ENCODE peak calls at places on chromosomes 3 and 15, in six cellular contexts. E is colonic mucosa; T is heart right ventricle; R is psoas muscle; H is right atrium auricular region; Y is CD8-positive, alpha-beta T cell. U is an unnamed sample. For H3K4me1, the result is how much of the 10 kb centered on the place peaks cover.

GRCh38 chr3:36362216-36362615 is 18.1 kb upstream of the STAC start:
- DNase-seq in Y (no peak), T (no peak), H (no peak), E (no peak), R (no peak), U (no peak)

GRCh38 chr15:68430471-68431036 is 1.4 kb downstream of the ITGA11 start:
- DNase-seq in E (peak), R (no peak), H (peak), Y (no peak), T (no peak), U (no peak)

GRCh38 chr3:2099028-2099671 is 484 bp downstream of the CNTN4 start:
- DNase-seq in H (no peak), E (peak), T (no peak), R (peak), Y (no peak), U (no peak)

GRCh38 chr3:113698891-113699465 is 2.5 kb upstream of the USF3 start:
- DNase-seq in T (peak), Y (no peak), H (no peak), E (peak), R (no peak), U (no peak)

GRCh38 chr3:157093096-157093495 is 66.9 kb downstream of the CCNL1 start:
- DNase-seq in R (no peak), T (no peak), E (no peak), Y (no peak), H (no peak), U (no peak)

GRCh38 chr15:82228750-82229149 is 33.8 kb downstream of the EFL1 start:
- DNase-seq in R (no peak), T (no peak), Y (no peak), E (no peak), H (no peak), U (no peak)

GRCh38 chr3:17643691-17644090 is 98.7 kb downstream of the TBC1D5 start:
- DNase-seq in E (no peak), H (no peak), Y (no peak), R (no peak), T (no peak), U (no peak)

GRCh38 chr15:64847016-64847415 is 5.3 kb downstream of the PLEKHO2 start:
- DNase-seq in Y (no peak), E (no peak), R (no peak), T (no peak), H (no peak), U (no peak)

GRCh38 chr3:69460034-69460433 is 74.1 kb upstream of the FRMD4B start:
- DNase-seq in R (no peak), E (no peak), Y (no peak), H (no peak), T (no peak), U (no peak)

GRCh38 chr15:39797407-39797806 is 14.8 kb upstream of the FSIP1 start:
- DNase-seq in Y (no peak), E (no peak), T (no peak), H (no peak), R (no peak), U (no peak)

GRCh38 chr3:3693593-3693992 is 105.6 kb upstream of the LRRN1 start:
- DNase-seq in E (no peak), Y (no peak), T (no peak), R (no peak), H (no peak), U (no peak)

GRCh38 chr3:52890735-52891134 is 6.6 kb downstream of the STIMATE start:
- DNase-seq in Y (no peak), R (no peak), H (no peak), E (no peak), T (no peak), U (no peak)

GRCh38 chr15:95208988-95209387 is 977.6 kb downstream of the MCTP2 start:
- DNase-seq in H (no peak), E (no peak), R (no peak), T (no peak), Y (no peak), U (no peak)

GRCh38 chr3:37935290-37935668 is 55.3 kb upstream of the VILL start:
- DNase-seq in H (no peak), R (no peak), T (no peak), Y (no peak), E (no peak), U (no peak)

GRCh38 chr3:130850044-130850797 is 43.7 kb upstream of the ATP2C1 start:
- DNase-seq in T (no peak), E (no peak), R (no peak), H (no peak), Y (no peak), U (no peak)

GRCh38 chr3:188827593-188827992 is 344.2 kb upstream of the TPRG1 start:
- DNase-seq in Y (no peak), E (no peak), H (no peak), R (no peak), T (no peak), U (no peak)

GRCh38 chr3:9503283-9503682 is 50.3 kb downstream of the LHFPL4 start:
- DNase-seq in R (peak), T (peak), H (peak), E (peak), Y (peak), U (no peak)

GRCh38 chr15:66359740-66360139 is 3.3 kb upstream of the TIPIN start:
- DNase-seq in T (no peak), E (peak), H (no peak), R (no peak), Y (no peak), U (no peak)

GRCh38 chr3:197368821-197369220 is 70.4 kb upstream of the DLG1 start:
- DNase-seq in Y (no peak), T (no peak), H (peak), R (no peak), E (no peak), U (no peak)

GRCh38 chr3:135918600-135918999 is 46.9 kb upstream of the PPP2R3A start:
- DNase-seq in H (no peak), R (no peak), E (no peak), T (no peak), Y (no peak), U (no peak)

GRCh38 chr3:124993462-124993861 is 58.9 kb upstream of the MUC13 start:
- DNase-seq in R (peak), H (peak), Y (no peak), E (no peak), T (peak), U (no peak)

GRCh38 chr3:133821767-133822638 is 16.4 kb downstream of the SRPRB start:
- DNase-seq in R (peak), Y (no peak), H (peak), T (no peak), E (peak), U (peak)

GRCh38 chr3:104810896-104811295 is 555.8 kb upstream of the ALCAM start:
- DNase-seq in T (no peak), E (no peak), Y (no peak), H (no peak), R (no peak), U (no peak)

GRCh38 chr3:61612211-61612995 is 51.0 kb downstream of the PTPRG start:
- DNase-seq in H (no peak), R (no peak), Y (no peak), T (no peak), E (no peak), U (no peak)

GRCh38 chr15:36696191-36696590 is 116.8 kb downstream of the CDIN1 start:
- DNase-seq in T (no peak), E (no peak), Y (no peak), R (no peak), H (no peak), U (no peak)

GRCh38 chr15:74795961-74796625 is 14.2 kb downstream of the CSK start:
- DNase-seq in Y (no peak), H (no peak), E (no peak), R (no peak), T (no peak), U (no peak)
- H3K4me1 ChIP-seq in Y (half or more), H (half or more), E (under half), R (under half), T (half or more), U (under half)

GRCh38 chr3:183446838-183447205 is 18.4 kb upstream of the MCF2L2 start:
- DNase-seq in E (no peak), R (no peak), H (no peak), Y (no peak), T (no peak), U (no peak)
- H3K27ac ChIP-seq in E (no peak), R (peak), H (peak), Y (peak), T (peak), U (no peak)

GRCh38 chr3:194278186-194278845 is 72.8 kb downstream of the CPN2 start:
- DNase-seq in E (no peak), R (no peak), Y (no peak), T (no peak), H (peak), U (peak)
- H3K4me1 ChIP-seq in E (under half), R (under half), Y (under half), T (under half), H (half or more), U (under half)

GRCh38 chr15:84864429-84864795 is 20.1 kb upstream of the SLC28A1 start:
- DNase-seq in H (no peak), Y (no peak), R (no peak), T (no peak), E (no peak), U (no peak)
- H3K27ac ChIP-seq in H (peak), Y (no peak), R (no peak), T (peak), E (no peak), U (no peak)

DNA sequence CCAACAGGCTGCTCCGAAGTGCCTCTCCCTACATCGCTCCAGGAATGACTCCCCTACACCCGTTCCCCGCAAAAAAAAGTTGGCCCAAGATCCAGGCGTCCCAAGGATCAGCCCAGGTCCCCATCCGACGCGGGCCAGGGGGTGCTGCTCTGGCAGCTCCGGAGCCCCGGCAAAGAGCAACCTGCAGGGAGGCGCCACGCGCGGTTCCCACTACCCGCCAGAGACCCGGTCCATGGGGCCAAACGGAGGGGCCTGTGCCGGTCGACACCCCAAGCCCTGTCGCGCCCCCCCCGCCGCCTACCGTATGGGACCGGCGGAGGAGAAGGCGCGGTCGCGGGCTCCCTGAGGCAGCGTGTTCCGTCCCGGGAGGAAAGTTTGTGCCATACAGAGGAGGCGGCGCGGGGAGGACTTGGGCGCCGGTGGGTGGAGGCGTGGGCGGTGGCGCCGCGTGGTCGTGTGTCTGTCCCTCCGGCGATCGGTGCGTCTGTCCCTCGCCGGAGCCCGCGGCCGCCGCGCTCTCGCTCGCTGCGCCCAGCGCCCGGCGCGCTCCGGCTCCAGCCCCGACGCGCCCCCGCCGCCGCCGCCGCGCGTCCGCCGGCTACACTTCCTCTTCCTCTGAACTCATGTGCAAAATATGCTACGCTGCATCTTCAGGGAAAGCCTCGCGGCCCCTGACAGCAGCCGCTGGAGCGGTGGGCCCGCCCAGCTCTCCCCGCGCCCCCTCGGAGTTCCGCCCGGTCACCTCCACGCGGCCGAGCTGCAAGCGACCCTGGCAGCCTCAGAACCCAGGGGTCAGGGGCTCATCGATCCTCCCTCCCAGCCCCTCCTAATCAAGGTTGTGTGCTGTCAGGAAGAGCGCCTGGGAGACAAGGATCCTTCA is at the start of gene RFTN1:
- DNase-seq in E (peak), H (no peak), Y (peak), R (peak), T (peak), U (no peak)
- H3K4me1 ChIP-seq in E (under half), H (half or more), Y (half or more), R (under half), T (half or more), U (under half)

GRCh38 chr3:57230006-57230405 is 2.5 kb downstream of the APPL1 start:
- DNase-seq in T (no peak), R (no peak), H (no peak), Y (no peak), E (no peak), U (no peak)
- H3K27ac ChIP-seq in T (no peak), R (peak), H (no peak), Y (no peak), E (no peak), U (no peak)

DNA sequence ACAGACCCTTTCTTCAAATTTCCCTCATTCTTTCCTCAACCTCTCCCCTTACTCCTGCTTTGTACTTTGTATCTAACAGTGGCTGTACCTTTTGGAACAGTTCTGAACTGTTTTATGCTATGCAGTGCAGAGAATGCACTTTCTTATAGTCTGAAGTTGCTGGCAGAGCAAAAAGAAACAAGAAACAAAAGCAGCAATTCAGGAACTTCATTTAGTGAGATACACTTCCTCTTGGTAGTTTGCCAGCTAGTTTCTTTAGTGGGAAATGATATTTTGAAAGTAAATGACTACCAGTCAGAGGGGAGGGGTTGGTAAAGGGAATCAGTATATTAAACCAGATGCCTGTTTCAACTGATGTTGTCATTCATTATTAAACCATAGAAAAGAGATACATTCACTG is 55.0 kb upstream of the CHD2 start:
- DNase-seq in H (no peak), Y (no peak), R (no peak), T (no peak), E (no peak), U (no peak)
- H3K4me1 ChIP-seq in H (under half), Y (half or more), R (under half), T (under half), E (under half), U (under half)

GRCh38 chr3:123700791-123701712 is 116.2 kb upstream of the HACD2 start:
- DNase-seq in Y (no peak), E (peak), R (no peak), H (no peak), T (no peak), U (no peak)
- H3K27ac ChIP-seq in Y (no peak), E (peak), R (peak), H (peak), T (peak), U (no peak)

DNA sequence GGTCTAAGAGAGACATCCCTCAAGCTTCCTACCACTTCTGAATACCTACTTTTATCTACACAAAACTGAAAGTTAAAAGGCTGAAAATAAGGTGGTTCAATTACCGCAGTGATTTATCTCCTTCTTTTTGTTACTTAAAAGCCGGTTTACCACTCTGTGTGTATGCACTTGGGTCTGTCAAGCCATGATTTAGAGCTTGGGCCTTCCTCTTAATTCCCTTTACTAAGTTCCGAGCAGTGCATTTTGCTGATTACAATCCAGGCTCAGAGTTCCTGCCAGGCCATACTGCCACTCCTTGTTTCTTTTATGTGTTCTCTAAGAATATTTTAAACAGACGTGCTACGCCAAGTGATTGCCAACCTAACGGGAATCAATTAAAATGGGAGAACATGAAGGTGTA is 16.5 kb downstream of the KCTD6 start:
- DNase-seq in H (no peak), R (no peak), E (no peak), T (no peak), Y (no peak), U (no peak)
- H3K4me1 ChIP-seq in H (under half), R (under half), E (under half), T (under half), Y (under half), U (under half)

GRCh38 chr3:129180461-129180860 is 3.2 kb downstream of the CNBP start:
- DNase-seq in E (no peak), H (no peak), R (no peak), Y (no peak), T (no peak), U (no peak)

GRCh38 chr3:129173725-129174124 is 10.0 kb downstream of the CNBP start:
- DNase-seq in Y (no peak), R (no peak), H (no peak), E (no peak), T (no peak), U (no peak)

GRCh38 chr3:129173206-129173605 is 10.5 kb downstream of the CNBP start:
- DNase-seq in Y (no peak), T (no peak), E (no peak), R (no peak), H (no peak), U (no peak)

GRCh38 chr3:129181834-129182233 is 1.9 kb downstream of the CNBP start:
- DNase-seq in R (no peak), H (no peak), Y (no peak), E (no peak), T (no peak), U (no peak)

DNA sequence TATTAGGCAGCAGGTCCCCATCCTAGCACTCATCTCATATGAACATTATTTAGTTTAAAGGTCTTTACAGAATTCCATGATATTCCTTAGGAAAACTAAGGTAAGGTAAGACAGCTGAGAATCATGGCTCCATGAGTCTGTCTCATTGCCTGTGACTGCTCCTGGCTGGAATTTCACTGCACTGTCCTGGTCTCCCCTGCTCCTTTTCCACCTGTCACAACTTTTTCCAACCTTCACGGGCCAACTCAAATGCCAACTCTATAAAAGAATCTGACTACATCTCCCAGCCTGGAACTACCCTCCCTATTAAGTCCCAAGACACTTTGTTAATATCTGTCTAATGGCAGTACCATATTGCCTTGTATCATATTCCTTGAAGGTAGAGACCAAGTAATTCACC is 7.6 kb downstream of the CNBP start:
- DNase-seq in E (no peak), T (no peak), H (no peak), R (no peak), Y (no peak), U (no peak)
- H3K27ac ChIP-seq in E (no peak), T (peak), H (peak), R (peak), Y (no peak), U (no peak)